ENCODE peak calls at places on chromosomes 6 and 20, in seven cellular contexts. Q, H, P, D, C, W and Z are unnamed samples.

GRCh38 chr6:25312034-25312620 is 33.0 kb downstream of the CARMIL1 start:
- DNase-seq in Q (peak; percentile 22), H (no peak), P (no peak), D (no peak), C (no peak), W (peak; percentile 79), Z (peak; percentile 45)

GRCh38 chr6:108650781-108651180 is 90.1 kb downstream of the FOXO3 start:
- DNase-seq in Q (peak; percentile 56), H (no peak), P (no peak), D (no peak), C (peak; percentile 84), W (peak; percentile 50), Z (no peak)

GRCh38 chr20:9467995-9468394 is 46.4 kb upstream of the LAMP5 start:
- DNase-seq in Q (no peak), H (peak; percentile 34), P (no peak), D (peak; percentile 4), C (peak; percentile 42), W (no peak), Z (no peak)

GRCh38 chr6:157497579-157497978 is 116.6 kb downstream of the ZDHHC14 start:
- DNase-seq in Q (no peak), H (no peak), P (no peak), D (no peak), C (no peak), W (no peak), Z (no peak)

GRCh38 chr6:46719099-46719498 is 16.1 kb downstream of the PLA2G7 start:
- DNase-seq in Q (peak; percentile 79), H (no peak), P (no peak), D (peak; percentile 63), C (no peak), W (no peak), Z (peak; percentile 10)

GRCh38 chr6:99614430-99615161 is 8.0 kb downstream of the PRDM13 start:
- DNase-seq in Q (no peak), H (peak; percentile 75), P (no peak), D (peak; percentile 37), C (peak; percentile 62), W (no peak), Z (no peak)

GRCh38 chr6:139336488-139336887 is 38.0 kb downstream of the CITED2 start:
- DNase-seq in Q (peak; percentile 47), H (no peak), P (no peak), D (peak; percentile 11), C (no peak), W (no peak), Z (no peak)

GRCh38 chr20:31857861-31858835 is 12.2 kb downstream of the DUSP15 start:
- DNase-seq in Q (no peak), H (no peak), P (no peak), D (no peak), C (peak; percentile 68), W (no peak), Z (no peak)

GRCh38 chr6:163964778-163965177 is 550.3 kb downstream of the QKI start:
- DNase-seq in Q (no peak), H (no peak), P (no peak), D (no peak), C (no peak), W (no peak), Z (no peak)

GRCh38 chr6:47733879-47734558 is 35.6 kb downstream of the ADGRF4 start:
- DNase-seq in Q (no peak), H (no peak), P (no peak), D (peak; percentile 48), C (peak; percentile 27), W (no peak), Z (no peak)

GRCh38 chr6:93644611-93645010 is 225.3 kb upstream of the EPHA7 start:
- DNase-seq in Q (peak; percentile 3), H (no peak), P (no peak), D (no peak), C (no peak), W (no peak), Z (no peak)

GRCh38 chr6:38512211-38512610 is 127.5 kb downstream of the BTBD9 start:
- DNase-seq in Q (no peak), H (no peak), P (no peak), D (no peak), C (no peak), W (no peak), Z (no peak)

DNA sequence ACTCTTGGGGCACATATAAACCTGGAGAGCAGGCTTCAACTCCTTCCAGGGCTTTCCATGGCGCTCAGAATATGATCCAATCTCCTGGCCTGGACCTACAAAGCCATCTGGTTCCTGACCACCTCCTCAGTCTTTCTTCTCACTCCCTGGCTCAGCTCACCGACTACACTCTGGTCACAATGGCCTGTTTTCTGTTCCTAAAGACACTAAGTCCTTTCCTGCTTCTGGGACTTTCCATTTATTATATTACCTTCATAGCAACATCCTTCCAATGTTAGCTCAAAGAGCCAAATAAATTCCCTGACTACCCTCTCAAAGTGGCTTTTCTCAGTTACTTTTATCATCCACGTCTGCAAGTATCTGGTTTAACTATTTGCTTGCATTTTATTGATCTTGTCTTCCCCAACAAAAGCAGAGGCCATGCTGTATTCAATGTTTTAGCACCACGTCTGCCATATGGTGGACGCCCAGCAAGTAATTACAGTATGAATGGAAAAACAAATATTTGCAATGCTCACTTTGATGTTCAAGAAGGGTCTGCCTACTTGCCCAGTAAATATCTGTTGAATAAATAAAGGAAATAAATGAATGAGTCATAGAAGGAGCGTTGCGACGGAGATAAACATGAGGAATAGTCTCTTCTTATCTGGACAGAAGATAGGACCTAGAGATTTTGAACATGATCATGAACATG is 328.4 kb downstream of the ESR1 start:
- DNase-seq in Q (no peak), H (no peak), P (no peak), D (no peak), C (no peak), W (no peak), Z (no peak)
- TF ChIP-seq CTCF in Q (no peak), H (no peak), P (no peak), D (no peak), C (no peak), W (no peak), Z (no peak)

GRCh38 chr6:35733633-35734032 is 3.2 kb upstream of the ARMC12 start:
- DNase-seq in Q (no peak), H (no peak), P (no peak), D (no peak), C (no peak), W (no peak), Z (no peak)

GRCh38 chr6:35731414-35731735 is 5.5 kb upstream of the ARMC12 start:
- DNase-seq in Q (peak; percentile 90), H (peak; percentile 95), P (no peak), D (peak; percentile 83), C (peak; percentile 84), W (no peak), Z (no peak)

GRCh38 chr6:35730745-35731413 is 6.0 kb upstream of the ARMC12 start:
- DNase-seq in Q (no peak), H (no peak), P (no peak), D (no peak), C (no peak), W (no peak), Z (no peak)

GRCh38 chr6:35729722-35730121 is 7.1 kb upstream of the ARMC12 start:
- DNase-seq in Q (no peak), H (no peak), P (no peak), D (no peak), C (no peak), W (no peak), Z (no peak)

GRCh38 chr6:35731736-35732532 is 4.9 kb upstream of the ARMC12 start:
- DNase-seq in Q (peak; percentile 98), H (peak; percentile 94), P (peak; percentile 45), D (peak; percentile 91), C (peak; percentile 88), W (no peak), Z (peak; percentile 80)
- TF ChIP-seq CTCF in Q (peak; percentile 6), H (no peak), P (no peak), D (no peak), C (peak; percentile 10), W (no peak), Z (no peak)

DNA sequence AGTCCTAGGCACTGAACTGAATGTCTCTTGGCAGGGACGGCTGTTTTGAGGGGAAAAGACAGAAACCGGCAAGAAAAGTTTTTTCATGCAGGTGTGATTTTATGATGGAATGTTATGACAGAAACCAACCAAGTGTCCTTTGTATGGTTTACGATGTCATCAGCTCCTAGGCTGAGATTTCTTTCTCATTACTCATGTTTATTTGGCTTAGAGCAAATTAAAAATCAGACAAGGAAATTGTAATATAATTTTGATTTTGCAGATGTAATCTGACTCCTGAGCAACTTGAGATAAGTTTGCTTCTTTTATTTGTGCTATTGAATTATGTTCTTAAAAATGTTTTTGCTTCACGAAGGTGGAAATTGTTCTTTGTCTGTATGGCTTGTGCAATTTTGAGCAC is 58.8 kb upstream of the MAP3K7 start:
- DNase-seq in Q (no peak), H (no peak), P (no peak), D (no peak), C (no peak), W (no peak), Z (no peak)
- TF ChIP-seq CTCF in Q (no peak), H (no peak), P (no peak), D (no peak), C (no peak), W (no peak), Z (no peak)

GRCh38 chr6:152748843-152749242 is 1.8 kb upstream of the VIP start:
- DNase-seq in Q (peak; percentile 21), H (no peak), P (no peak), D (no peak), C (peak; percentile 11), W (no peak), Z (no peak)
- TF ChIP-seq CTCF in Q (no peak), H (peak; percentile 54), P (peak; percentile 30), D (no peak), C (no peak), W (no peak), Z (no peak)

DNA sequence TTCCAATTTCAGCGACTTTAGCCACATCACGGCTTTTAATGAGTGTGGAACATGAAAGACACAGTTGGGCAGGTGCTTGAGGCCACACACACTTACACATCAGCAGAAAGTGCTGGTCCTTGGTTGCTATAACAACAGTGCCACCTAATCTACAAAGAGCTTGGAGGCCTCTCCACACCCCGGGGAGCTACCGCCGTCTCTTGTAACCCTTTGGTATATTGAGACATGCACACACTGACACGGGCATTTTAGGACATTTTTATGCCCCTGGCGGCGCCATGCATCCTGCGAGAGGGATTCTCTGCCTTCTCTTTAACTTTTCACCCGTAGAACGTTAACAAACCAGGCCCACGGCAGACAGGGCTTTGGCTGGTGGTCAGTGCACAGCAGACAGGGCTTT is 116.4 kb upstream of the RPS6KA2 start:
- DNase-seq in Q (no peak), H (no peak), P (no peak), D (no peak), C (no peak), W (no peak), Z (no peak)
- TF ChIP-seq CTCF in Q (no peak), H (no peak), P (no peak), D (no peak), C (no peak), W (no peak), Z (no peak)